ENCODE peak calls at places on chromosome 10, in four cellular contexts. One of them, this sample, is unnamed. For H3K27me3 and H3K36me3, the result is how much of the 10 kb centered on the place peaks cover.

GRCh38 chr10:63972949-63973827 is 452.0 kb downstream of the REEP3 start:
- DNase-seq in thoracic aorta: no peak
- DNase-seq in IMR-90: no peak
- DNase-seq in suprapubic skin: no peak
- DNase-seq in this sample: no peak

GRCh38 chr10:11344550-11344949 is 266.9 kb downstream of the USP6NL start:
- DNase-seq in thoracic aorta: no peak
- DNase-seq in IMR-90: no peak
- DNase-seq in suprapubic skin: no peak
- DNase-seq in this sample: no peak

GRCh38 chr10:90204956-90205695 is 503.7 kb downstream of the KIF20B start:
- DNase-seq in thoracic aorta: no peak
- DNase-seq in IMR-90: no peak
- DNase-seq in suprapubic skin: no peak
- DNase-seq in this sample: peak

GRCh38 chr10:95391570-95392249 is 100.9 kb upstream of the PDLIM1 start:
- DNase-seq in thoracic aorta: no peak
- DNase-seq in IMR-90: peak
- DNase-seq in suprapubic skin: no peak
- DNase-seq in this sample: peak

GRCh38 chr10:94075521-94075920 is 81.8 kb downstream of the PLCE1 start:
- DNase-seq in thoracic aorta: no peak
- DNase-seq in IMR-90: no peak
- DNase-seq in suprapubic skin: no peak
- DNase-seq in this sample: no peak

GRCh38 chr10:80500572-80501380 is 36.9 kb upstream of the SH2D4B start:
- DNase-seq in thoracic aorta: no peak
- DNase-seq in IMR-90: no peak
- DNase-seq in suprapubic skin: no peak
- DNase-seq in this sample: no peak

GRCh38 chr10:48378675-48379074 is 72.2 kb downstream of the MAPK8 start:
- DNase-seq in thoracic aorta: no peak
- DNase-seq in IMR-90: no peak
- DNase-seq in suprapubic skin: no peak
- DNase-seq in this sample: no peak

GRCh38 chr10:117217196-117217761 is 20.0 kb downstream of the KCNK18 start:
- DNase-seq in thoracic aorta: no peak
- DNase-seq in IMR-90: no peak
- DNase-seq in suprapubic skin: no peak
- DNase-seq in this sample: no peak

GRCh38 chr10:36366843-36367242 is 724.7 kb upstream of the FZD8 start:
- DNase-seq in thoracic aorta: no peak
- DNase-seq in IMR-90: no peak
- DNase-seq in suprapubic skin: no peak
- DNase-seq in this sample: no peak

GRCh38 chr10:94194256-94194655 is 168.5 kb downstream of the NOC3L start:
- DNase-seq in thoracic aorta: no peak
- DNase-seq in IMR-90: peak
- DNase-seq in suprapubic skin: no peak
- DNase-seq in this sample: peak

GRCh38 chr10:116960066-116960465 is 44.9 kb downstream of the SHTN1 start:
- DNase-seq in thoracic aorta: no peak
- DNase-seq in IMR-90: peak
- DNase-seq in suprapubic skin: no peak
- DNase-seq in this sample: no peak

GRCh38 chr10:61664985-61665384 is 2.3 kb downstream of the CABCOCO1 start:
- DNase-seq in thoracic aorta: no peak
- DNase-seq in IMR-90: no peak
- DNase-seq in suprapubic skin: no peak
- DNase-seq in this sample: no peak

GRCh38 chr10:62732841-62733653 is 71.5 kb upstream of the ADO start:
- DNase-seq in thoracic aorta: no peak
- DNase-seq in IMR-90: peak
- DNase-seq in suprapubic skin: no peak
- DNase-seq in this sample: peak

GRCh38 chr10:95796504-95796903 is 40.5 kb downstream of the ENTPD1 start:
- DNase-seq in thoracic aorta: no peak
- DNase-seq in IMR-90: no peak
- DNase-seq in suprapubic skin: no peak
- DNase-seq in this sample: no peak

GRCh38 chr10:239109-239508 is 103.9 kb downstream of the ZMYND11 start:
- DNase-seq in thoracic aorta: no peak
- DNase-seq in IMR-90: peak
- DNase-seq in suprapubic skin: no peak
- DNase-seq in this sample: no peak

GRCh38 chr10:72322030-72322279 is 32.8 kb downstream of the DNAJB12 start:
- DNase-seq in thoracic aorta: no peak
- DNase-seq in IMR-90: no peak
- DNase-seq in suprapubic skin: no peak
- DNase-seq in this sample: peak

GRCh38 chr10:25101466-25101865 is 73.3 kb upstream of the GPR158 start:
- DNase-seq in thoracic aorta: no peak
- DNase-seq in IMR-90: no peak
- DNase-seq in suprapubic skin: no peak
- DNase-seq in this sample: no peak

GRCh38 chr10:4662576-4663161 is 163.3 kb upstream of the AKR1E2 start:
- DNase-seq in thoracic aorta: no peak
- DNase-seq in IMR-90: no peak
- DNase-seq in suprapubic skin: no peak
- DNase-seq in this sample: peak

GRCh38 chr10:123890761-123891146 is 853 bp downstream of the CPXM2 start:
- DNase-seq in thoracic aorta: no peak
- DNase-seq in IMR-90: no peak
- DNase-seq in suprapubic skin: peak
- DNase-seq in this sample: no peak

GRCh38 chr10:80599424-80599847 is 61.7 kb downstream of the SH2D4B start:
- DNase-seq in thoracic aorta: no peak
- DNase-seq in IMR-90: peak
- DNase-seq in suprapubic skin: no peak
- DNase-seq in this sample: peak

GRCh38 chr10:124523301-124523871 is 61.8 kb downstream of the LHPP start:
- DNase-seq in thoracic aorta: no peak
- DNase-seq in IMR-90: no peak
- DNase-seq in suprapubic skin: no peak
- DNase-seq in this sample: no peak

GRCh38 chr10:103197177-103197576 is 4.1 kb upstream of the NT5C2 start:
- DNase-seq in thoracic aorta: peak
- DNase-seq in IMR-90: peak
- DNase-seq in suprapubic skin: no peak
- DNase-seq in this sample: peak

GRCh38 chr10:68559872-68560200 is 301 bp upstream of the TET1 start:
- DNase-seq in thoracic aorta: no peak
- DNase-seq in IMR-90: no peak
- DNase-seq in suprapubic skin: no peak
- DNase-seq in this sample: no peak
- H3K4me3 ChIP-seq in thoracic aorta: peak
- H3K4me3 ChIP-seq in IMR-90: peak
- H3K4me3 ChIP-seq in suprapubic skin: peak
- H3K4me3 ChIP-seq in this sample: peak

GRCh38 chr10:69733791-69734261 is 67.9 kb upstream of the COL13A1 start:
- DNase-seq in thoracic aorta: no peak
- DNase-seq in IMR-90: peak
- DNase-seq in suprapubic skin: no peak
- DNase-seq in this sample: peak
- H3K27me3 ChIP-seq in thoracic aorta: under half
- H3K27me3 ChIP-seq in IMR-90: under half
- H3K27me3 ChIP-seq in suprapubic skin: under half
- H3K27me3 ChIP-seq in this sample: under half

GRCh38 chr10:129586897-129587443 is 119.9 kb downstream of the MGMT start:
- DNase-seq in thoracic aorta: no peak
- DNase-seq in IMR-90: peak
- DNase-seq in suprapubic skin: no peak
- DNase-seq in this sample: no peak
- H3K36me3 ChIP-seq in thoracic aorta: under half
- H3K36me3 ChIP-seq in IMR-90: under half
- H3K36me3 ChIP-seq in suprapubic skin: under half
- H3K36me3 ChIP-seq in this sample: under half

GRCh38 chr10:100866575-100867098 is 46.1 kb upstream of the SLF2 start:
- DNase-seq in thoracic aorta: no peak
- DNase-seq in IMR-90: no peak
- DNase-seq in suprapubic skin: no peak
- DNase-seq in this sample: no peak
- H3K4me3 ChIP-seq in thoracic aorta: no peak
- H3K4me3 ChIP-seq in IMR-90: no peak
- H3K4me3 ChIP-seq in suprapubic skin: no peak
- H3K4me3 ChIP-seq in this sample: no peak

GRCh38 chr10:78720091-78720490 is 348.7 kb upstream of the ZMIZ1 start:
- DNase-seq in thoracic aorta: no peak
- DNase-seq in IMR-90: no peak
- DNase-seq in suprapubic skin: no peak
- DNase-seq in this sample: no peak
- H3K27me3 ChIP-seq in thoracic aorta: under half
- H3K27me3 ChIP-seq in IMR-90: under half
- H3K27me3 ChIP-seq in suprapubic skin: under half
- H3K27me3 ChIP-seq in this sample: under half

GRCh38 chr10:38010150-38010903 is at the start of gene ZNF33A:
- DNase-seq in thoracic aorta: peak
- DNase-seq in IMR-90: peak
- DNase-seq in suprapubic skin: peak
- DNase-seq in this sample: no peak
- H3K36me3 ChIP-seq in thoracic aorta: under half
- H3K36me3 ChIP-seq in IMR-90: under half
- H3K36me3 ChIP-seq in suprapubic skin: under half
- H3K36me3 ChIP-seq in this sample: under half

DNA sequence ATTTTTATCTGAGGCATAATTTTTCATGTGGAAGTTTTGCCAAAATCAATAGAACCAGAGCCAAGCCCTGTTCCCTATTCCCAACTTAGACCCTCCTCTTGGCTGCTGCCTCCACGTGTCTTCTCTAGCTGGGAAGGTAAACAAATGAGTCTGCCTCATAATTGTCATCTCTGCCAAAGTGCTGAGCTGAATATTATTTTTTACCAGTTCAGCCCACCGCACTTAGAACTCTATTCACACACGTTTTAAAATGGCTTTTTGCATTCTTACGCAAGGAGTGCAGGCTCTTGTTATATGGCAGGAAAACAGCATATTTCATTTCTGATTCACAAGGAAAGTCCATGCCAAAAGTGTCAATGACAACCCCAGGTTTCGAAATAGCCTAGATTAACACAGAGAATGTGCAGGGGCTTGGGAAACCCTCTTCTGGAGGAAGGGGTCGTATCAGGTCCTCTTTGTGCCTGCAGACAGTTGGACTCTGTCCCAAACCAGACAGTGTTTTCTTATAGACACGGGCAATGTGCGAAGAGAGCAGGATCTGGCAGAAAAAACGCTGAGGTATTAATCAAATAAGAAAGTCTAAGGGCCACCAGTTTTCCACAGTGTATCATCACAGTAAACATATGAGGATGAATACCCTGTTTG is 370.6 kb upstream of the MGMT start:
- DNase-seq in thoracic aorta: peak
- DNase-seq in IMR-90: peak
- DNase-seq in suprapubic skin: peak
- DNase-seq in this sample: peak
- H3K4me3 ChIP-seq in thoracic aorta: peak
- H3K4me3 ChIP-seq in IMR-90: no peak
- H3K4me3 ChIP-seq in suprapubic skin: no peak
- H3K4me3 ChIP-seq in this sample: no peak

GRCh38 chr10:113488186-113488585 is 64.7 kb upstream of the HABP2 start:
- DNase-seq in thoracic aorta: no peak
- DNase-seq in IMR-90: no peak
- DNase-seq in suprapubic skin: no peak
- DNase-seq in this sample: no peak
- H3K27me3 ChIP-seq in thoracic aorta: under half
- H3K27me3 ChIP-seq in IMR-90: under half
- H3K27me3 ChIP-seq in suprapubic skin: under half
- H3K27me3 ChIP-seq in this sample: under half

This sample was measured in MG63.